ENCODE peak calls at places on chromosomes 11 and 22, in seven cellular contexts. S is A549; E is spleen; Z is CD8-positive, alpha-beta memory T cell; T is iPS DF 6.9; U is ovary; H is adrenal gland. P is an unnamed sample. For H3K4me1, the result is how much of the 10 kb centered on the place peaks cover.

GRCh38 chr11:109197656-109198055 is 224.3 kb upstream of the C11orf87 start:
- DNase-seq in S (no peak), E (no peak), Z (no peak), T (no peak), U (no peak), H (no peak), P (no peak)

GRCh38 chr11:8081591-8082021 is 595 bp downstream of the TUB start:
- DNase-seq in S (no peak), E (peak), Z (no peak), T (no peak), U (peak), H (no peak), P (no peak)

GRCh38 chr22:29325356-29325755 is 9.9 kb upstream of the RASL10A start:
- DNase-seq in S (no peak), E (no peak), Z (no peak), T (no peak), U (no peak), H (no peak), P (no peak)

GRCh38 chr11:122115520-122116343 is at the start of gene BLID:
- DNase-seq in S (no peak), E (no peak), Z (no peak), T (no peak), U (no peak), H (peak), P (peak)

GRCh38 chr11:120867024-120867423 is 156.9 kb upstream of the TBCEL start:
- DNase-seq in S (no peak), E (no peak), Z (no peak), T (no peak), U (no peak), H (no peak), P (no peak)

GRCh38 chr22:36136988-36137387 is 23.6 kb downstream of the APOL3 start:
- DNase-seq in S (no peak), E (no peak), Z (no peak), T (no peak), U (no peak), H (no peak), P (no peak)

GRCh38 chr22:38353142-38353629 is 36.0 kb upstream of the CSNK1E start:
- DNase-seq in S (peak), E (peak), Z (peak), T (no peak), U (peak), H (peak), P (peak)

GRCh38 chr22:38446018-38446601 is 8.9 kb downstream of the KCNJ4 start:
- DNase-seq in S (no peak), E (no peak), Z (no peak), T (no peak), U (no peak), H (no peak), P (no peak)

GRCh38 chr11:22194907-22195306 is 2.0 kb downstream of the ANO5 start:
- DNase-seq in S (no peak), E (no peak), Z (no peak), T (no peak), U (no peak), H (no peak), P (no peak)

GRCh38 chr22:34800265-34800664 is 265.7 kb upstream of the ISX start:
- DNase-seq in S (no peak), E (no peak), Z (no peak), T (no peak), U (no peak), H (no peak), P (no peak)

GRCh38 chr22:36323182-36323854 is 64.4 kb downstream of the MYH9 start:
- DNase-seq in S (no peak), E (no peak), Z (no peak), T (no peak), U (peak), H (peak), P (no peak)

GRCh38 chr11:132588366-132588765 is 943.9 kb downstream of the OPCML start:
- DNase-seq in S (no peak), E (no peak), Z (no peak), T (no peak), U (no peak), H (no peak), P (no peak)

GRCh38 chr11:78099671-78100070 is 20.0 kb upstream of the NDUFC2 start:
- DNase-seq in S (no peak), E (no peak), Z (no peak), T (no peak), U (no peak), H (no peak), P (no peak)

GRCh38 chr11:61617515-61617914 is 36.6 kb upstream of the SYT7 start:
- DNase-seq in S (no peak), E (no peak), Z (no peak), T (no peak), U (no peak), H (no peak), P (no peak)

GRCh38 chr11:64744544-64745218 is 739 bp upstream of the RASGRP2 start:
- DNase-seq in S (no peak), E (peak), Z (no peak), T (no peak), U (no peak), H (no peak), P (peak)

GRCh38 chr11:112523477-112523876 is 262.8 kb upstream of the PLET1 start:
- DNase-seq in S (no peak), E (no peak), Z (no peak), T (no peak), U (no peak), H (no peak), P (no peak)

GRCh38 chr22:47043835-47044721 is 281.6 kb downstream of the TBC1D22A start:
- DNase-seq in S (no peak), E (peak), Z (no peak), T (no peak), U (peak), H (no peak), P (no peak)

GRCh38 chr11:65853249-65853979 is 4.6 kb downstream of the CFL1 start:
- DNase-seq in S (no peak), E (no peak), Z (no peak), T (no peak), U (no peak), H (no peak), P (no peak)

GRCh38 chr11:122976734-122977454 is 4.7 kb downstream of the BSX start:
- DNase-seq in S (no peak), E (no peak), Z (no peak), T (no peak), U (no peak), H (no peak), P (no peak)

DNA sequence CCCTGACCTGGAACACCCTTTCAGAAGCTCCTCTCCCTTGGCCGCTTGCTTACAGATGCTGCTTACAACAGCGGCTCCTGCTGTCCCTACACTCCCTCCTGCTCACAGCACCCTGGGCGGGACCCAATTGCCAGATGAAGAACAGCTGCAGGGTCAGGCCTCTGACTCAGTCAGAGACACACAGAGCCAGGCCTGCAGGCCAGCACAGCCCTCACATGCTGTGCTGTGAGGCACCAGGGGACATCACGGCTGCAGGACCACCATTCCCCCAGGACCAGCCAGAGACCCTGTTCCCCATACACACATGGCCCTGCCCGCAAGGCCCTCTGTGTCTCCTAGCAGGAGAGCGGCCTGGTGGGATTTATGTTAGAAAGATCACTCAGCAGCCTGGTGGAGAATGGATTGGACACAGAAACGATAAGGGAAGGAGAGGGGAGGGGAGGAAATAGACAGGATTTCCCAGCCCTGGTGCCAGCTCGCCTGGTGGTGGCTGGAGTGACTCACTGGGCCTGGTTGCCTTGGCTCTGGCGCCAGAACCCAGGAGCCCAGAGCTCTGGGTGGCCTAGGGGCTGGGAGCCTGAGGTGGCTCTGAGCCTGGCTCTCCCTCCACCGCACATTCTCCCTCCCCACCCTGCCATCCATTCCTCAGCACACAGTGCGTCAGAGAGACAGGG is 6.7 kb downstream of the CAPN5 start:
- DNase-seq in S (peak), E (peak), Z (no peak), T (no peak), U (peak), H (peak), P (no peak)
- H3K4me1 ChIP-seq in S (under half), E (under half), Z (under half), T (under half), U (under half), H (under half), P (under half)

DNA sequence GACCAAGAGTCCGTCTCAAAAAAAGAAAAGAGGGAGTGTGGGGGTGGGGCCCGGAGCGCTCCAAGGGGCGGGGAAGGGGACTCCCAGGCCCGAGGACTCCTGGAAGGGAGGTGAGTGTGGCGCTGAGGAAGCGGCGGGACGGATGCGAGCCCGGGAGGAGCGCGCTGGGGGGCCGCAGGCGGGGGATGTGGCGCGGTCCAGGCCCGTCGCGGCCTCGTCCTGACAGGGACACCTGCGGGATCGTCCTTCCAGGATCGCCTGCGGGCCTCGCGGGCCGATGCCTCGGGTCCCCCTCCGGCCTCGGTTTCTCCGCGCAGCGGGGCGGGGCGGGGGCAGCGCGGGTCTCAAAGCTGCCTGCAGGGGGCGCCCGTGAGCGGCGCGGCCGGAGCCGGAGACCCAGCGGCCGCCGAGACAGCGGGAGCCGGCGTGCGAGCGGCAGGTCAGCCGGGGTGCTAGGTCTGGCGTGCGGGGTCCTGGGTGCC is 3.8 kb upstream of the ADORA2A start:
- DNase-seq in S (peak), E (peak), Z (peak), T (no peak), U (peak), H (peak), P (peak)
- H3K4me3 ChIP-seq in S (peak), E (peak), Z (no peak), T (peak), U (peak), H (peak), P (peak)

GRCh38 chr11:9253086-9253485 is 12.1 kb downstream of the DENND5A start:
- DNase-seq in S (no peak), E (no peak), Z (no peak), T (no peak), U (no peak), H (no peak), P (no peak)

GRCh38 chr11:9250139-9250582 is 15.0 kb downstream of the DENND5A start:
- DNase-seq in S (no peak), E (no peak), Z (peak), T (no peak), U (no peak), H (no peak), P (no peak)

GRCh38 chr11:9247863-9248262 is 17.3 kb downstream of the DENND5A start:
- DNase-seq in S (no peak), E (no peak), Z (no peak), T (no peak), U (no peak), H (no peak), P (no peak)

GRCh38 chr11:9251306-9251705 is 13.8 kb downstream of the DENND5A start:
- DNase-seq in S (no peak), E (no peak), Z (no peak), T (no peak), U (no peak), H (no peak), P (no peak)

DNA sequence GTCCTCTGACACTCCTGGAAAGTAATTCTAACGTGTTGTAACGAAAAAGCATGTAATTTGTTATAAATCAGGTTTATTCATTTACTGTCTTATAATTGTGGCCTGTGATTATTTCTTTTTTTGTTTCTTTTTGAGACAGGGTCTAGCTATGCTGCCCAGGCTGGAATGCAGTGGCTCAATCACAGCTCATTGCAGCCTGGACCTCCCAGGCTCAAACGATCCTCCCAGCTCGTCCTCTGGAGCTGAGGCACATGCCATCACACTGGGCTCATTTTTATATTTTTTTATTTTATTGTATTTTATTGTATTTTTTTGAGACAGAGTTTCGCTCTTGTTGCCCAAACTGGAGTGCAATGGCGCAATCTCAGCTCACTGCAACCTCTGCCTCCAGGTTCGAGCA is 15.9 kb downstream of the DENND5A start:
- DNase-seq in S (no peak), E (no peak), Z (no peak), T (no peak), U (no peak), H (no peak), P (no peak)
- H3K4me1 ChIP-seq in S (under half), E (half or more), Z (half or more), T (under half), U (under half), H (under half), P (under half)

GRCh38 chr11:17890333-17890732 is 122.5 kb downstream of the SERGEF start:
- DNase-seq in S (no peak), E (no peak), Z (no peak), T (no peak), U (no peak), H (no peak), P (no peak)
- H3K4me3 ChIP-seq in S (no peak), E (no peak), Z (no peak), T (no peak), U (no peak), H (no peak), P (no peak)

GRCh38 chr11:36724742-36725387 is 126.8 kb upstream of the RAG2 start:
- DNase-seq in S (no peak), E (no peak), Z (no peak), T (no peak), U (no peak), H (no peak), P (no peak)

GRCh38 chr11:36713715-36714114 is 115.7 kb upstream of the RAG2 start:
- DNase-seq in S (no peak), E (no peak), Z (no peak), T (no peak), U (no peak), H (peak), P (no peak)

GRCh38 chr11:36718481-36718880 is 120.4 kb upstream of the RAG2 start:
- DNase-seq in S (no peak), E (no peak), Z (no peak), T (no peak), U (no peak), H (no peak), P (peak)

DNA sequence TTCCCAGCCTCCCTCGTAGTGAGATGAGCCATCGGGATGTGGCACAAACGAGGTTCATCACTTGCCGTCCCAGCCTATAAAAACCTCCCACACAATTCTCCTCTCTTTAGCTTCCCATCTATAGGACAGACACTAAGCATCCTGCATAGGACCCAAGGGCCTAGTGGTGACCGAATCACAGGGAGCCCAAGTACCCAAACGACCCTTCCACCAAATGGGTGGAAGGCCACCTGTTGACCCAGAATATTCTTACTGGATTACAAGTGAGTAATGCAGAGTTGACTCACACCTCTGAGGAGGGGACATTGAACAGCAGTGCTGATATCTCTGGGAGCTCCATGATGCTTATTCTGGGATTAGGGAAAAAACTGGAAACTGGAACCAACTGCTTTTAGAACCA is 121.7 kb upstream of the RAG2 start:
- DNase-seq in S (no peak), E (no peak), Z (no peak), T (no peak), U (no peak), H (no peak), P (no peak)
- H3K4me1 ChIP-seq in S (under half), E (under half), Z (under half), T (under half), U (under half), H (under half), P (under half)

GRCh38 chr11:6321961-6322362 is 1.7 kb upstream of the CAVIN3 start:
- DNase-seq in S (no peak), E (no peak), Z (no peak), T (no peak), U (no peak), H (no peak), P (peak)

GRCh38 chr11:6320411-6321207 is at the start of gene CAVIN3:
- DNase-seq in S (peak), E (peak), Z (no peak), T (no peak), U (peak), H (peak), P (peak)

GRCh38 chr11:6319879-6320410 is 356 bp downstream of the CAVIN3 start:
- DNase-seq in S (peak), E (peak), Z (no peak), T (no peak), U (peak), H (peak), P (no peak)

GRCh38 chr11:6321356-6321755 is 1.1 kb upstream of the CAVIN3 start:
- DNase-seq in S (no peak), E (no peak), Z (no peak), T (no peak), U (no peak), H (no peak), P (no peak)

DNA sequence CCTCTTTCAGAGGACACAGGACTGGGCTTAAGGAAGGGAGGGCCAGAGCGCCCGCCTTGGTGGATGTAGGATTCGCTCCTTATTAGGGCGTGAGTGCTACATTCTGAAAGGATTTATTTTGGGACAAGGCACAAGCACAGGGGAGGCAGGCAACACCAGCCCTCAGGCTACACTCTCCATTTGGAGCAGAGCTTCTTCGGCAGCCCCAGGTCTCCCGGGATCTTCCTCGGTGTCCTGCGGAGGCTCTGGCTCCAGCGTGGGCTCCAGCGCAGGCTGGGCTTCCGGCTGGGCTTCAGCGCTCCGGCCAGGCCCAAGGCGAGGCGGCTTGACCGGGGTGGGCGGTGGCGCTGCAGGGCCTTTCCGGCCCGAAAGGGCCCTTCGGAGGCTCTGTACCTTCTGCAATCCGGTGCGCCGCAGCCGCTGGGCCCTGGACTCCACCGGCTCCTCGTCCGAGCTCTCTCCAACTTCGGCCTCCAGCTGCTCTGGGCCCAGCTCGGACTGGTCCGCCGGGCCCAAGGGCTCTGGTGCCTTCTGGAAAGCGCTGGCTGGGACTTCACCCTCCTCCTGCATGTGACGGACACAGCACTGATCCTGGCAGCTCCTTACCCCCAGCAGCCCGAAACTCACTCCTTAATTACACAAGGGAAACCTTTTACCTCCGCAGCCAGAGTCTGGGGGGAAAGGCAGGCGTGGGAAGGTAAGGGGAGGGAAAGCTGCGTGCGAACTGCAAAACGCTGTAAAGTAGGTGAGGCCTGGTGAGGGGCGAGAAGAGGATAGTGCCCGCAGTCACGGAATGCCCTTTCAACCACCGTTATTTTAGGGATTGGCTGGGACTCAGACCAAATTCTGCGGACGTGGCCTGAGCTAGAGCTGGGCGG is 1.1 kb downstream of the CAVIN3 start:
- DNase-seq in S (no peak), E (peak), Z (no peak), T (no peak), U (peak), H (peak), P (no peak)
- H3K4me3 ChIP-seq in S (peak), E (peak), Z (no peak), T (peak), U (peak), H (peak), P (no peak)

P was measured in HAP-1.